ENCODE peak calls at places on chromosomes 11 and 22, in six cellular contexts. N is thoracic aorta; W is fibroblast of lung; Q is MM.1S; O is CD8-positive, alpha-beta T cell; D is GM23338. G is an unnamed sample.

GRCh38 chr11:121426476-121427454 is 25.3 kb upstream of the SORL1 start:
- DNase-seq in D (peak; percentile 80), O (peak; percentile 58), Q (no peak), N (no peak), W (no peak), G (no peak)

GRCh38 chr11:65421204-65422103 is 1.1 kb upstream of the NEAT1 start:
- DNase-seq in N (peak; percentile 97), W (peak; percentile 99), Q (peak; percentile 91), O (peak; percentile 86), D (peak; percentile 58), G (peak; percentile 98)

GRCh38 chr22:43992331-43992821 is 31.7 kb upstream of the PARVB start:
- DNase-seq in D (no peak), W (peak; percentile 72), Q (no peak), N (no peak), O (no peak), G (no peak)

GRCh38 chr22:42324566-42324965 is 54.1 kb upstream of the TCF20 start:
- DNase-seq in N (no peak), D (no peak), O (no peak), Q (no peak), W (no peak), G (no peak)

GRCh38 chr11:121688860-121689614 is 236.3 kb upstream of the SORL1-AS1 start:
- DNase-seq in D (peak; percentile 32), W (peak; percentile 49), N (no peak), O (no peak), Q (no peak), G (no peak)

GRCh38 chr22:23786261-23786710 is 480 bp upstream of the SMARCB1 start:
- DNase-seq in W (no peak), O (peak; percentile 18), N (no peak), D (no peak), Q (peak; percentile 70), G (no peak)

GRCh38 chr11:120249279-120250022 is 9.5 kb downstream of the POU2F3 start:
- DNase-seq in O (no peak), Q (no peak), N (no peak), D (no peak), W (no peak), G (no peak)

GRCh38 chr22:36327922-36328551 is 59.7 kb downstream of the MYH9 start:
- DNase-seq in Q (no peak), O (peak; percentile 41), D (no peak), N (peak; percentile 34), W (peak; percentile 79), G (no peak)

GRCh38 chr11:32332990-32333334 is 102.4 kb downstream of the WT1 start:
- DNase-seq in Q (no peak), N (no peak), W (no peak), D (no peak), O (no peak), G (no peak)

GRCh38 chr11:86176165-86176884 is 68.2 kb upstream of the EED start:
- DNase-seq in Q (no peak), W (peak; percentile 78), D (no peak), N (no peak), O (no peak), G (no peak)

GRCh38 chr11:65209711-65210360 is 28.1 kb downstream of the CAPN1 start:
- DNase-seq in W (no peak), Q (no peak), N (no peak), D (no peak), O (no peak), G (no peak)

GRCh38 chr11:126305699-126306098 is 1.8 kb downstream of the DCPS start:
- DNase-seq in D (no peak), W (no peak), N (no peak), O (no peak), Q (peak; percentile 97), G (no peak)

GRCh38 chr11:126978155-126978554 is 22.4 kb downstream of the KIRREL3 start:
- DNase-seq in D (peak; percentile 89), W (no peak), Q (no peak), N (no peak), O (no peak), G (no peak)

GRCh38 chr11:16959528-16960100 is 54.6 kb downstream of the PLEKHA7 start:
- DNase-seq in D (no peak), O (no peak), W (no peak), N (no peak), Q (peak; percentile 70), G (no peak)

GRCh38 chr11:6413791-6414231 is 5.1 kb downstream of the APBB1 start:
- DNase-seq in W (no peak), Q (no peak), O (peak; percentile 68), D (no peak), N (no peak), G (no peak)

GRCh38 chr11:111310088-111310487 is 11.7 kb downstream of the POU2AF3 start:
- DNase-seq in Q (no peak), D (no peak), N (no peak), O (no peak), W (no peak), G (no peak)

GRCh38 chr11:61908730-61909622 is 8.4 kb downstream of the RAB3IL1 start:
- DNase-seq in Q (peak; percentile 14), N (no peak), D (peak; percentile 73), W (no peak), O (no peak), G (no peak)

GRCh38 chr11:26418391-26418790 is 86.5 kb downstream of the ANO3 start:
- DNase-seq in D (no peak), W (no peak), Q (no peak), O (no peak), N (no peak), G (no peak)

GRCh38 chr11:69442012-69442806 is 39.3 kb upstream of the LINC01488 start:
- DNase-seq in Q (no peak), O (no peak), N (no peak), W (peak; percentile 27), D (no peak), G (peak; percentile 59)

GRCh38 chr11:95066721-95067041 is at the start of gene SRSF8:
- DNase-seq in W (no peak), D (no peak), Q (peak; percentile 67), O (no peak), N (no peak), G (peak; percentile 70)

GRCh38 chr11:95067828-95068244 is 1.1 kb downstream of the SRSF8 start:
- DNase-seq in O (no peak), N (no peak), Q (no peak), D (no peak), W (no peak), G (no peak)

GRCh38 chr11:95068549-95068948 is 1.8 kb downstream of the SRSF8 start:
- DNase-seq in O (peak; percentile 65), W (peak; percentile 97), Q (peak; percentile 96), D (peak; percentile 53), N (peak; percentile 60), G (peak; percentile 94)

GRCh38 chr11:95065336-95065735 is 1.4 kb upstream of the SRSF8 start:
- DNase-seq in N (no peak), Q (no peak), O (no peak), D (no peak), W (no peak), G (no peak)

DNA sequence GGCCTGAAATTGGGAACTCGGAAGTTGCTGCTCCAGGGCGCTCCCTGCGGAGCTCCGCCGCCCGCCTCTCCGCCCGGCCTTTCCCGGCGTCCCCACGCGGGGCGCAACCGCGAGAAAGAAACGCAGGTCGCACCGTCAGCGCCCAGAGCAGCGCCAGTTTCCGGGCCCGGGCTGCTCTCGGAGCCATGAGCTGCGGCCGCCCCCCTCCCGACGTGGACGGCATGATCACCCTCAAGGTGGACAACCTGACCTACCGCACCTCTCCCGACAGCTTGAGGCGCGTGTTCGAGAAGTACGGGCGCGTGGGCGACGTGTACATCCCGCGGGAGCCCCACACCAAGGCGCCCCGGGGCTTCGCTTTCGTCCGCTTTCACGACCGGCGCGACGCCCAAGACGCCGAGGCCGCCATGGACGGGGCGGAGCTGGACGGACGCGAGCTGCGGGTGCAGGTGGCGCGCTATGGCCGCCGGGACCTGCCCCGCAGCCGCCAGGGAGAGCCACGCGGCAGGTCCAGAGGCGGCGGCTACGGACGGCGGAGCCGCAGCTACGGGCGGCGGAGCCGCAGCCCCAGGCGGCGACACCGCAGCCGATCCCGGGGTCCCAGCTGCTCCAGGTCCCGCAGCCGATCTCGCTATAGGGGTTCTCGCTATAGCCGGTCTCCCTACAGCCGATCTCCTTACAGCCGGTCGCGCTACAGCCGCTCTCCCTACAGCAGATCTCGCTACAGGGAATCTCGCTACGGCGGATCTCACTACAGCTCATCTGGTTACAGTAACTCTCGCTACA is 516 bp downstream of the SRSF8 start:
- DNase-seq in W (peak; percentile 76), D (peak; percentile 86), O (peak; percentile 68), N (peak; percentile 36), Q (peak; percentile 86), G (peak; percentile 71)
- TF ChIP-seq CTCF in W (peak; percentile 45), D (peak; percentile 14), O (peak; percentile 46), N (peak; percentile 59), Q (peak; percentile 41), G (peak; percentile 70)

GRCh38 chr11:75632450-75632849 is 36.4 kb downstream of the MAP6 start:
- DNase-seq in W (no peak), Q (no peak), N (no peak), D (no peak), O (no peak), G (no peak)

GRCh38 chr11:75635009-75635909 is 33.6 kb downstream of the MAP6 start:
- DNase-seq in N (peak; percentile 9), W (peak; percentile 54), Q (peak; percentile 16), D (peak; percentile 25), O (no peak), G (no peak)

GRCh38 chr11:75631086-75631694 is 37.6 kb downstream of the MAP6 start:
- DNase-seq in W (no peak), O (no peak), Q (no peak), N (no peak), D (no peak), G (no peak)

GRCh38 chr11:75633409-75634011 is 35.3 kb downstream of the MAP6 start:
- DNase-seq in W (no peak), Q (no peak), O (no peak), N (no peak), D (peak; percentile 11), G (no peak)

GRCh38 chr11:75632962-75633361 is 35.9 kb downstream of the MAP6 start:
- DNase-seq in D (no peak), Q (no peak), O (no peak), W (no peak), N (no peak), G (no peak)
- H3K27me3 ChIP-seq in D (no peaks in the 10 kb centered on the region), Q (no peaks in the 10 kb centered on the region), O (no peaks in the 10 kb centered on the region), W (peaks cover 5% of the 10 kb centered on the region), N (no peaks in the 10 kb centered on the region), G (no peaks in the 10 kb centered on the region)

DNA sequence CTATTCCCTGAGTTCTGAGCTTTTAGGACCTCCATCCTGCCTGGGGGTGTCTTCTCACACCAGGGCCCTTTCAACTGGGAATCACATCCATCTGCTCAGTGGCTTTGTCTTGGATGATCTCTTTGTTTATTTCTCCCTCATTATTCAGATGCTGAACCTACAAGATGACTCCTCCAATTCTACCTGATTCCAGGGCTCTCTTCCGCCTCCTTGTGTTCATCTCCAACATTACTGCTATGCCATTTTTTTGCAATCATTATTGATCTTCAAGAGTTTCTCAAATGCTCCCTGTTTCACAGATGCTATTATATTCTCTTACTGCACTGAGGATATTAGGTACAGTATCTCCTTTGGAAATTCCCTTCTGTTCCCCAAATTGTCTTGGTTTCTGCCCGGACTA is 307.7 kb downstream of the SHANK2 start:
- DNase-seq in N (no peak), D (peak; percentile 61), W (no peak), O (no peak), Q (no peak), G (no peak)
- TF ChIP-seq CTCF in N (no peak), D (peak; percentile 66), W (no peak), O (no peak), Q (peak; percentile 29), G (peak; percentile 21)

DNA sequence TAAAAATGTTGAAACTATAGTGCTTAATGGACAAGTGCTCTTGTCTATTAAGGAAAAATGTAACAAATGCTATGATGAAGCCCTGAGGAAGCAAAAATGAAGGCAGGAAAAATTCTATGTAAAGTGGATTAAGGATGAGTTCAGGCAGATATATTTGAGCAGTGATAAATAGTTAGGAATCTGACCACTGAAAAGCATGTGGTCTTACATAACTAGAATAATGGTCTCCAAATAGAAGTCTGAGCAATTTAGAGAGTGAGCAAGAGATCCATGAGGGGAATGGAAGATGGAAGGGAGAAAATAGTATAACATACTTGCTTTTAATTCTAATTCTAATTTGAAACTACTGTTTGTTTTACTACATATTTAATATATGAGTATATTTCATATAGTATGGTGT is 510.6 kb upstream of the ARHGAP42 start:
- DNase-seq in Q (no peak), W (no peak), O (no peak), D (no peak), N (no peak), G (no peak)
- H3K27me3 ChIP-seq in Q (no peaks in the 10 kb centered on the region), W (no peaks in the 10 kb centered on the region), O (no peaks in the 10 kb centered on the region), D (no peaks in the 10 kb centered on the region), N (no peaks in the 10 kb centered on the region), G (no peaks in the 10 kb centered on the region)